ENCODE peak calls at places on chromosomes 13 and 19, in nine cellular contexts. One of them, this sample, is unnamed. For H3K9me3, the result is how much of the 10 kb centered on the place peaks cover.

GRCh38 chr19:49581007-49581508 is at the start of gene PRRG2:
- DNase-seq in cardiac muscle cell: no peak
- DNase-seq in OCI-LY7: no peak
- DNase-seq in heart right ventricle: no peak
- DNase-seq in Peyer's patch: no peak
- DNase-seq in RWPE2: peak
- DNase-seq in uterus: peak
- DNase-seq in astrocyte: no peak
- DNase-seq in heart left ventricle: no peak
- DNase-seq in this sample: no peak

GRCh38 chr13:52925775-52926285 is 77.4 kb upstream of the PCDH8 start:
- DNase-seq in cardiac muscle cell: no peak
- DNase-seq in OCI-LY7: no peak
- DNase-seq in heart right ventricle: peak
- DNase-seq in Peyer's patch: no peak
- DNase-seq in RWPE2: peak
- DNase-seq in uterus: no peak
- DNase-seq in astrocyte: no peak
- DNase-seq in heart left ventricle: no peak
- DNase-seq in this sample: no peak

GRCh38 chr13:51840141-51840540 is 4.8 kb downstream of the TMEM272 start:
- DNase-seq in cardiac muscle cell: no peak
- DNase-seq in OCI-LY7: no peak
- DNase-seq in heart right ventricle: no peak
- DNase-seq in Peyer's patch: no peak
- DNase-seq in RWPE2: no peak
- DNase-seq in uterus: no peak
- DNase-seq in astrocyte: no peak
- DNase-seq in heart left ventricle: no peak
- DNase-seq in this sample: no peak

GRCh38 chr13:27079421-27079958 is 92.1 kb downstream of the USP12 start:
- DNase-seq in cardiac muscle cell: peak
- DNase-seq in OCI-LY7: no peak
- DNase-seq in heart right ventricle: no peak
- DNase-seq in Peyer's patch: no peak
- DNase-seq in RWPE2: no peak
- DNase-seq in uterus: no peak
- DNase-seq in astrocyte: peak
- DNase-seq in heart left ventricle: no peak
- DNase-seq in this sample: no peak

GRCh38 chr13:87667686-87668085 is 3.5 kb upstream of the SLITRK5 start:
- DNase-seq in cardiac muscle cell: no peak
- DNase-seq in OCI-LY7: no peak
- DNase-seq in heart right ventricle: no peak
- DNase-seq in Peyer's patch: no peak
- DNase-seq in RWPE2: no peak
- DNase-seq in uterus: no peak
- DNase-seq in astrocyte: no peak
- DNase-seq in heart left ventricle: no peak
- DNase-seq in this sample: no peak

GRCh38 chr19:6772028-6772865 is at the start of gene VAV1:
- DNase-seq in cardiac muscle cell: no peak
- DNase-seq in OCI-LY7: peak
- DNase-seq in heart right ventricle: peak
- DNase-seq in Peyer's patch: peak
- DNase-seq in RWPE2: no peak
- DNase-seq in uterus: no peak
- DNase-seq in astrocyte: no peak
- DNase-seq in heart left ventricle: peak
- DNase-seq in this sample: peak

GRCh38 chr13:91349992-91350911 is 2.8 kb downstream of the MIR17HG start:
- DNase-seq in cardiac muscle cell: peak
- DNase-seq in OCI-LY7: peak
- DNase-seq in heart right ventricle: no peak
- DNase-seq in Peyer's patch: no peak
- DNase-seq in RWPE2: no peak
- DNase-seq in uterus: no peak
- DNase-seq in astrocyte: no peak
- DNase-seq in heart left ventricle: no peak
- DNase-seq in this sample: no peak

GRCh38 chr19:14073925-14074838 is 1.6 kb downstream of the MISP3 start:
- DNase-seq in cardiac muscle cell: no peak
- DNase-seq in OCI-LY7: peak
- DNase-seq in heart right ventricle: no peak
- DNase-seq in Peyer's patch: no peak
- DNase-seq in RWPE2: no peak
- DNase-seq in uterus: peak
- DNase-seq in astrocyte: no peak
- DNase-seq in heart left ventricle: no peak
- DNase-seq in this sample: no peak

GRCh38 chr13:66665991-66666390 is 564.1 kb downstream of the PCDH9 start:
- DNase-seq in cardiac muscle cell: peak
- DNase-seq in OCI-LY7: no peak
- DNase-seq in heart right ventricle: no peak
- DNase-seq in Peyer's patch: no peak
- DNase-seq in RWPE2: no peak
- DNase-seq in uterus: no peak
- DNase-seq in astrocyte: peak
- DNase-seq in heart left ventricle: no peak
- DNase-seq in this sample: no peak

GRCh38 chr19:39052243-39052746 is 19.9 kb upstream of the FBXO27 start:
- DNase-seq in cardiac muscle cell: peak
- DNase-seq in OCI-LY7: peak
- DNase-seq in heart right ventricle: peak
- DNase-seq in Peyer's patch: peak
- DNase-seq in RWPE2: no peak
- DNase-seq in uterus: peak
- DNase-seq in astrocyte: no peak
- DNase-seq in heart left ventricle: peak
- DNase-seq in this sample: peak

GRCh38 chr19:17333611-17334413 is 843 bp downstream of the ANO8 start:
- DNase-seq in cardiac muscle cell: peak
- DNase-seq in OCI-LY7: peak
- DNase-seq in heart right ventricle: no peak
- DNase-seq in Peyer's patch: peak
- DNase-seq in RWPE2: peak
- DNase-seq in uterus: no peak
- DNase-seq in astrocyte: peak
- DNase-seq in heart left ventricle: no peak
- DNase-seq in this sample: peak

GRCh38 chr13:91346848-91347211 is 657 bp upstream of the MIR17HG start:
- DNase-seq in cardiac muscle cell: peak
- DNase-seq in OCI-LY7: peak
- DNase-seq in heart right ventricle: no peak
- DNase-seq in Peyer's patch: peak
- DNase-seq in RWPE2: no peak
- DNase-seq in uterus: no peak
- DNase-seq in astrocyte: no peak
- DNase-seq in heart left ventricle: no peak
- DNase-seq in this sample: peak

DNA sequence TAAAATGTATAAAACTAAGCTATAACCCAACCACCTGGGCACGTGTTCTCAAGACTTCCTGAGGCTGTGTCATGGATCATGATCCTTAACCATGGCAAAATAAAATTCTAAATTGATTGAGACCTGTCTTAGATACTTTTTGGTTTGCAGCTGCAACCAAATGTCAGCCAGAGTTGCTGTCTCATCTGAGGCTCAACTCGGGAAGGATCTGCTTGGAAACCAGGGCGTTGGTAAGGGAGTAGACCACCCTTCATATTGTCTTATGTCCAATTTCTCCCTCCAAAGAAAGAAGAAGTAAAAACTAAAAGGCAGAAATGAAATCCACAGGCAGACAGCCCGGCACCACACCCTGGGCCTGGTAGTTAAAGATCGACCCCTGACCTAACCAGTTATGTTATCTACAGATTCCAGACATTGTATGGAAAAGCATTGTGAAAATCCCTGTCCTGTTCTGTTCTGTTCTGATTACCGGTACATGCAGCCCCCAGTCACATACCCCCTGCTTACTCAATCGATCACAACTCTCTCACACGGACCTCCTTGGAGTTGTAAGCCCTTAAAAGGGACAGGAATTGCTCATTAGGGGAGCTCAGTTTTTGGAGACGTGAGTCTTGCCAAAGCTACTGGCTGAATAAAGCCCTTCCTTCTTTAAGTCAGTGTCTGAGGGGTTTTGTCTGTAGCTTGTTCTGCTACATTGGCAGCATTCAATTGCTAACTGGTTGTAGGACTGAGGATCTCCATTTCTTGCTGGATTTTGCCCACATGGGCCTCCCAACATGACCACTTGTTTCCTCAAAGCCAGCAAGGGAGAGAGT is 22.9 kb upstream of the IGSF23 start:
- DNase-seq in cardiac muscle cell: no peak
- DNase-seq in OCI-LY7: no peak
- DNase-seq in heart right ventricle: no peak
- DNase-seq in Peyer's patch: no peak
- DNase-seq in RWPE2: no peak
- DNase-seq in uterus: no peak
- DNase-seq in astrocyte: no peak
- DNase-seq in heart left ventricle: no peak
- DNase-seq in this sample: no peak
- H3K27ac ChIP-seq in cardiac muscle cell: no peak
- H3K27ac ChIP-seq in OCI-LY7: no peak
- H3K27ac ChIP-seq in heart right ventricle: no peak
- H3K27ac ChIP-seq in Peyer's patch: no peak
- H3K27ac ChIP-seq in RWPE2: no peak
- H3K27ac ChIP-seq in uterus: no peak
- H3K27ac ChIP-seq in astrocyte: no peak
- H3K27ac ChIP-seq in heart left ventricle: peak
- H3K27ac ChIP-seq in this sample: no peak

DNA sequence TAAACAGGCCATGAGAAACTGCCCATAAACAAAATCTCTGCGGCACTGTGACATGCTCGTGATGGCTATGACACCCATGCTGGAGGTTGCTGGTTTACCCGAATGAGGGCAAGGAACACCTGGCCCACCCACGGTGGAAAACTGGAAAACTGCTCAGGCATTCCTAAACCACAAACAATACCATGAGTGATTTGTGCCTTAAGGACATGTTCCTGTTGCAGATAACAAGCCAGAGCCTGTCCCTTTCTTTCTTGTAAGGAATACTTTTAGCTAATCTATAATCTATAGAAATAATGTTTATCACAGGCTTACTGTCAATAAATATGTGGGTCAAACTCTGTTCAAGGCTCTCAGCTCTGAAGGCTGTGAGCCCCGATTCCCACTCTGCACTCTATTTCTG is 12.1 kb downstream of the ZNF561 start:
- DNase-seq in cardiac muscle cell: no peak
- DNase-seq in OCI-LY7: no peak
- DNase-seq in heart right ventricle: no peak
- DNase-seq in Peyer's patch: no peak
- DNase-seq in RWPE2: no peak
- DNase-seq in uterus: no peak
- DNase-seq in astrocyte: no peak
- DNase-seq in heart left ventricle: no peak
- DNase-seq in this sample: no peak
- H3K9me3 ChIP-seq in cardiac muscle cell: under half
- H3K9me3 ChIP-seq in OCI-LY7: under half
- H3K9me3 ChIP-seq in heart right ventricle: half or more
- H3K9me3 ChIP-seq in Peyer's patch: under half
- H3K9me3 ChIP-seq in RWPE2: under half
- H3K9me3 ChIP-seq in uterus: half or more
- H3K9me3 ChIP-seq in astrocyte: half or more
- H3K9me3 ChIP-seq in heart left ventricle: under half
- H3K9me3 ChIP-seq in this sample: half or more

DNA sequence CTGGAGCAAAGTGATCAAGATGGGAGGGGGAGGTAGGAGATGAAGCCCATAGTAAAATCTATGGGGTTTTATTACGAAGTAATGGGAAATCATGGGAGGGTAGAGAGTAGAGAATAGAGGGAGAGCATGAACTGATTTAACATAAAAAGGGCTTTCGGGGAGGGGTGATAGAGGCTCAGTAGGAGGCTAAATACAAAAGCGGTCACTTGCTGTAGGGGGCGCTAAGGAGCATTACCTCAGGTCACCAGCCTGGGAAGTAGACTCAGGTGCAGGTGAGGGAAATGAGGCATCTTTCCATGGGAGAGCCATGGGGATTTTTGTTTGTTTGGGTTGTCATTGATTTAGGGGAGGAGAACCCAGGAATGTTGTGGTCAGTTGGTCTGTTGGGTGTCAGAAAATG is 14.1 kb downstream of the KRTDAP start:
- DNase-seq in cardiac muscle cell: no peak
- DNase-seq in OCI-LY7: peak
- DNase-seq in heart right ventricle: no peak
- DNase-seq in Peyer's patch: no peak
- DNase-seq in RWPE2: no peak
- DNase-seq in uterus: no peak
- DNase-seq in astrocyte: no peak
- DNase-seq in heart left ventricle: no peak
- DNase-seq in this sample: no peak
- TF ChIP-seq CTCF in cardiac muscle cell: peak
- TF ChIP-seq CTCF in OCI-LY7: peak
- TF ChIP-seq CTCF in heart right ventricle: no peak
- TF ChIP-seq CTCF in Peyer's patch: no peak
- TF ChIP-seq CTCF in RWPE2: no peak
- TF ChIP-seq CTCF in uterus: no peak
- TF ChIP-seq CTCF in astrocyte: no peak
- TF ChIP-seq CTCF in heart left ventricle: no peak
- TF ChIP-seq CTCF in this sample: no peak

DNA sequence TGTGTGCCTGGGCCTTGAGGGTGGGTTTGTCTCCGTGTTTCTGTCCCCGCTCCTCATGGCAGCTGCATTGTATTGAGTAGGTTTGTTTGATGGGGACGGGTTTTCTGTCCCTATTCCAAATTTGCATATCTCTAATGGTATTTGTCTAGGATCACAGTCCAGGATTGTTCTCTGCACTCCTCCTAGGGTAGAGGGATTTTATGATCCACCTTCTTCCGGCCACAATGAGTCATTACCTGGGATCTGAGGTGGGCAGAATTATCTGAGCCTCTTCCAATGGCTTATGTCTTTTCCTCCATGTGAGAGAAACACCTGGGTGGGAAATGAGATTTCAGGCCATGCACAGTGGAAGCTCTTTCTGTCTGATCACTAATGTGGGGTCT is 9.7 kb upstream of the LILRB3 start:
- DNase-seq in cardiac muscle cell: no peak
- DNase-seq in OCI-LY7: no peak
- DNase-seq in heart right ventricle: no peak
- DNase-seq in Peyer's patch: no peak
- DNase-seq in RWPE2: no peak
- DNase-seq in uterus: no peak
- DNase-seq in astrocyte: no peak
- DNase-seq in heart left ventricle: no peak
- DNase-seq in this sample: no peak
- H3K27ac ChIP-seq in cardiac muscle cell: no peak
- H3K27ac ChIP-seq in OCI-LY7: no peak
- H3K27ac ChIP-seq in heart right ventricle: no peak
- H3K27ac ChIP-seq in Peyer's patch: no peak
- H3K27ac ChIP-seq in RWPE2: no peak
- H3K27ac ChIP-seq in uterus: no peak
- H3K27ac ChIP-seq in astrocyte: no peak
- H3K27ac ChIP-seq in heart left ventricle: no peak
- H3K27ac ChIP-seq in this sample: no peak

DNA sequence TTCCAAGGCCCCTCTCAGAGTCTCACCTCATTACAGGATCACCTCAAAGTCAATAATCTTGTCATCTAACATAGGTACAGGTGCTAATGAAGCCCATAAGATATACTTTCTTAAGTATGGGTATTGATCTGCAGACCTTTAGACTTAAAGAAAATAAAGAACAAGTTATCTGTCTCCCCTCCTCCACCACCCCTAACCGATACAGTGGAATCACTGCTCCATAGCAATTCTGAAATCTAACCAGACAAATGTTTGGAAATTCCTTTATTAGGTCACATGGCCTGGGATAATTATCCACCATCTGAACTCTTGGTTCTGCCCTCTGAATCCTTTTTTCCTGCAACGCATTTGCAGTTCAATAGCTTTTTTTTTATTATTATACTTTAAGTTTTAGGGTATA is 4.5 kb upstream of the ZNF470 start:
- DNase-seq in cardiac muscle cell: no peak
- DNase-seq in OCI-LY7: no peak
- DNase-seq in heart right ventricle: no peak
- DNase-seq in Peyer's patch: no peak
- DNase-seq in RWPE2: no peak
- DNase-seq in uterus: no peak
- DNase-seq in astrocyte: no peak
- DNase-seq in heart left ventricle: no peak
- DNase-seq in this sample: no peak
- H3K9me3 ChIP-seq in cardiac muscle cell: under half
- H3K9me3 ChIP-seq in OCI-LY7: under half
- H3K9me3 ChIP-seq in heart right ventricle: half or more
- H3K9me3 ChIP-seq in Peyer's patch: under half
- H3K9me3 ChIP-seq in RWPE2: under half
- H3K9me3 ChIP-seq in uterus: half or more
- H3K9me3 ChIP-seq in astrocyte: under half
- H3K9me3 ChIP-seq in heart left ventricle: under half
- H3K9me3 ChIP-seq in this sample: half or more

This sample was measured in CD4-positive, alpha-beta T cell.